ENCODE peak calls at places on chromosome 7, in four cellular contexts. N is GM12878, T is WTC11, O is K562. G is an unnamed sample.

GRCh38 chr7:94056796-94057207 is 52.6 kb upstream of the BET1 start:
- DNase-seq in O (no peak), T (no peak), N (no peak), G (no peak)

GRCh38 chr7:115694424-115694823 is 336.1 kb downstream of the TFEC start:
- DNase-seq in N (no peak), O (no peak), T (no peak), G (no peak)

GRCh38 chr7:150361402-150361801 is 7.2 kb upstream of the REPIN1 start:
- DNase-seq in N (no peak), O (no peak), T (peak), G (no peak)

GRCh38 chr7:67803789-67804188 is 807.2 kb downstream of the TYW1 start:
- DNase-seq in T (no peak), O (no peak), N (no peak), G (no peak)

GRCh38 chr7:154484406-154484805 is 432.2 kb downstream of the DPP6 start:
- DNase-seq in O (peak), N (no peak), T (no peak), G (peak)

GRCh38 chr7:91228327-91228726 is 35.9 kb upstream of the FZD1 start:
- DNase-seq in O (no peak), N (no peak), T (no peak), G (no peak)

GRCh38 chr7:111735661-111736323 is 173.5 kb upstream of the IMMP2L start:
- DNase-seq in N (no peak), O (peak), T (peak), G (peak)

GRCh38 chr7:55409474-55410225 is 44.5 kb downstream of the LANCL2 start:
- DNase-seq in O (peak), T (no peak), N (peak), G (peak)

GRCh38 chr7:126803060-126803665 is 449.6 kb downstream of the GRM8 start:
- DNase-seq in N (peak), O (peak), T (peak), G (peak)

DNA sequence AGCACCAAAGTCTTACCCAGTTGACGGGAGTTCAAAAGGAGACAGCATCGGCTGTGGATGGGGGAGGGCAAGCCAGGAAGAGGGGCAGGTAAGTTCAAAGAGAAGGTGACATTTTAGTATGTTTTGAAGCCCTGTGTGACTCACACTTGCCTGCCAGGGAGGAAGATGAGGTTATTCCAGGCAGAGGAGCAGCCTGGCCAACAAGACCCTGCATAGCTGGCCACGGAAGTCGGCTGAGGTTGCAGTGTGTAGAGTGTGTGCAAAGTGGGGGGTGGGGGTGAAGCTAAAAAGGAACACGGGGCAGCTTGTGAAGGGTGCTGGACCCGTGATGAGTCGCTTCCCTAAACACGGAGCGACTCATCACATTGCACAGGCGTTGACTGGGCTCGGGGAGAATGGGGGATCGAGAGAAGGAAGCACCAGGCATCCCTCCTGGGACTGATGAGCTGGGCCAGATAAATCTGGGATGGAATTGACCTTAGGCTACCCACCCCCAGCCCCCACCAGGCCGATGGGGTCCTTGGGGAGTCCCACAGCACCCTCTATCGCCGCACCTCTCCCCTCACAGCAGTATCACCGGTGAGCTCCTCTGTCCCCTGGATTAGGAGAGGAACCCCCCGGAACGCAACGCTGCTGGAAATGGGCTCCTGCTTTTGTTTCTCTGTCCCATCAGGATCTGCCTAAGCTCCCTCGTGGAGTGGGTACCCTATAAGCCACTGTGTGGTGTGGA is 97.8 kb upstream of the IKZF1 start:
- DNase-seq in N (no peak), T (no peak), O (no peak), G (no peak)
- TF ChIP-seq USF1 in N (no peak), T (no peak), O (no peak), G (no peak)

GRCh38 chr7:138654616-138655015 is 46.5 kb downstream of the SVOPL start:
- DNase-seq in N (no peak), T (no peak), O (no peak), G (no peak)

GRCh38 chr7:138645284-138645683 is 55.9 kb downstream of the SVOPL start:
- DNase-seq in N (no peak), T (peak), O (peak), G (peak)

GRCh38 chr7:138649506-138649905 is 51.7 kb downstream of the SVOPL start:
- DNase-seq in T (no peak), O (no peak), N (no peak), G (no peak)
- TF ChIP-seq USF1 in T (no peak), O (no peak), N (no peak), G (no peak)

GRCh38 chr7:65832281-65832680 is 40.6 kb upstream of the VKORC1L1 start:
- DNase-seq in O (no peak), N (no peak), T (peak), G (no peak)
- TF ChIP-seq USF1 in O (no peak), N (no peak), T (no peak), G (no peak)

GRCh38 chr7:34486371-34486770 is 171.6 kb upstream of the NPSR1 start:
- DNase-seq in O (no peak), T (no peak), N (no peak), G (no peak)
- TF ChIP-seq USF1 in O (no peak), T (no peak), N (no peak), G (no peak)

GRCh38 chr7:103658055-103659010 is 212.3 kb upstream of the SLC26A5 start:
- DNase-seq in T (no peak), N (no peak), O (no peak), G (no peak)

GRCh38 chr7:103657474-103657894 is 211.5 kb upstream of the SLC26A5 start:
- DNase-seq in O (peak), N (no peak), T (no peak), G (no peak)

GRCh38 chr7:103656221-103656620 is 210.2 kb upstream of the SLC26A5 start:
- DNase-seq in O (no peak), T (no peak), N (no peak), G (no peak)

GRCh38 chr7:103660455-103661371 is 214.7 kb upstream of the SLC26A5 start:
- DNase-seq in N (no peak), T (no peak), O (peak), G (no peak)
- TF ChIP-seq USF1 in N (no peak), T (no peak), O (peak), G (no peak)

DNA sequence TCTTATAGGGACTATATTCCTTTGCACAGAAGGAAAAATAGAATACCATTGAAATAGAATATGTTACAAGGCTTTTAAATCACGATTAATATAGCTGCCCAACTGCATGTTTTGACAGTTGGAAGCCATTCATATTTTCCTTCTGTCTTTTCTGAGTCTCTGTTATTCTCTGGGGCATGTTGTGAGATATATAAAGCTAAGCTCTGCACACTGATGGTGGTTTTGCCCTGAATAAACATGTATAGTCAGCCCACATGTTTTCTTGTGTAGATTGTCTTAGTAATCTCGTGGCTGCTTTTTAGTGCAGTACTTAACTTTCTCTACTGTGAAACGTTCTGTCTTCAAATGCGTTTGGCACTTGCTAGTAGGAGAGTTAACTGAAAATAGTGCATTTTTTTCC is 268.5 kb downstream of the DNAJB9 start:
- DNase-seq in N (no peak), T (no peak), O (no peak), G (no peak)
- TF ChIP-seq USF1 in N (no peak), T (no peak), O (no peak), G (no peak)

GRCh38 chr7:80940539-80941205 is 21.8 kb upstream of the SEMA3C start:
- DNase-seq in T (no peak), N (no peak), O (no peak), G (no peak)

GRCh38 chr7:80943342-80943741 is 24.5 kb upstream of the SEMA3C start:
- DNase-seq in T (no peak), O (no peak), N (no peak), G (no peak)

GRCh38 chr7:80937336-80937735 is 18.5 kb upstream of the SEMA3C start:
- DNase-seq in N (no peak), O (no peak), T (no peak), G (peak)

GRCh38 chr7:80941206-80941758 is 22.4 kb upstream of the SEMA3C start:
- DNase-seq in N (no peak), O (no peak), T (no peak), G (no peak)

DNA sequence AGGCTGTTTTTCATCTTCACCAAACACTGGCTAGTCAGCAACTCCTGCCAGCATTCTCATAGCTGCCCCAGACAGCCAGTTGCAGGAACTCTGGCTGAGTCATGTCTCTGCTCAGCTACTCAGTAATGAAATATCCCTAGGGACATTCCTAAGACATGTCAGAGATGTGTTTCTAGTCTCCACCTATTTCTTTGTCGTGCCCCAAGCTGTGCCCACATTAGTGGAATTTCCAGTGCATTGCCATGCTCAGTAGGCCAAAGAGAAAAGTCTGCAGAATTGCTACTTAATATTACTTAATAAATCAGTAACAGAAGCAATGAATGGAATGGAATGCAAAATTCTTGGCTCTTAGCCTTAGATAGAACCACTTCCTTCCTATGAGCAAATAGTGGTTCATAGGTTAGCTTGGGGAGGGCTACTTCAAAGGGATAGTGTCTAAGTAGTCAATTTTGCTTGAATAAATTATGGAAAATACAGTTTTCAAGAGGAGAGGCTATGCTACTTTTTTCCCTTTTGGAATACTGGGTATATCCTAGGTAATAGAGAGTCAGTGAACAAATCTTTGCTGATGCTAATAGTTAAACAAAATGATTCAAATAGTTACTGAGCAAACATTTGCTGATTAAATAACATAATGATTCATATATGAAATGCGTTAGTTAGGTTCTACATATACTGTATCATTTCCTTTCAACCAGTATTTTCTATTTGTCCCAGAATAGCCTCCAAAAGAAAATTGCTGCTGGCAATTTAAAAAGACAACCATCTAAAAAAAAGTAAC is 23.6 kb upstream of the SEMA3C start:
- DNase-seq in T (peak), N (no peak), O (no peak), G (peak)
- TF ChIP-seq USF1 in T (no peak), N (no peak), O (no peak), G (peak)